ENCODE peak calls at places on chromosomes 12 and 14, in four cellular contexts. S is kidney glomerular epithelial cell, K is midbrain, C is GM06990. W is an unnamed sample.

GRCh38 chr12:52884526-52885293 is 20.2 kb downstream of the KRT8 start:
- DNase-seq in S (peak; percentile 14), K (peak; percentile 20), C (no peak), W (peak; percentile 83)

GRCh38 chr14:61525293-61526011 is 169.9 kb upstream of the HIF1A start:
- DNase-seq in S (peak; percentile 94), K (no peak), C (peak; percentile 38), W (no peak)

GRCh38 chr14:75523771-75524171 is 1.5 kb downstream of the BATF start:
- DNase-seq in S (no peak), K (no peak), C (no peak), W (no peak)

GRCh38 chr12:109098142-109098652 is 800 bp downstream of the UNG start:
- DNase-seq in S (peak; percentile 56), K (no peak), C (no peak), W (peak; percentile 49)

GRCh38 chr12:48817957-48818830 is at the start of gene CACNB3:
- DNase-seq in S (peak; percentile 30), K (peak; percentile 23), C (peak; percentile 53), W (peak; percentile 65)

GRCh38 chr14:20934148-20934762 is 21.0 kb upstream of the RNASE2 start:
- DNase-seq in S (no peak), K (no peak), C (peak; percentile 40), W (no peak)

GRCh38 chr14:77306406-77307098 is 14.1 kb downstream of the POMT2 start:
- DNase-seq in S (no peak), K (peak; percentile 87), C (no peak), W (peak; percentile 67)

GRCh38 chr14:105858676-105859025 is 332.3 kb downstream of the TMEM121 start:
- DNase-seq in S (no peak), K (no peak), C (no peak), W (no peak)

GRCh38 chr12:123171967-123172366 is 21.1 kb upstream of the PITPNM2 start:
- DNase-seq in S (no peak), K (no peak), C (no peak), W (no peak)

GRCh38 chr12:32440120-32440865 is 40.9 kb downstream of the FGD4 start:
- DNase-seq in S (no peak), K (no peak), C (no peak), W (no peak)

GRCh38 chr12:116673713-116674112 is 64.2 kb downstream of the SPRING1 start:
- DNase-seq in S (no peak), K (no peak), C (no peak), W (no peak)

GRCh38 chr14:101885254-101885576 is 79.2 kb upstream of the DYNC1H1 start:
- DNase-seq in S (no peak), K (no peak), C (no peak), W (no peak)

GRCh38 chr12:61513972-61514371 is 746.2 kb upstream of the USP15 start:
- DNase-seq in S (no peak), K (no peak), C (no peak), W (no peak)

GRCh38 chr12:76260390-76260748 is 87.8 kb downstream of the BBS10 start:
- DNase-seq in S (no peak), K (no peak), C (no peak), W (no peak)

GRCh38 chr14:99601301-99601945 is 2.6 kb downstream of the CCDC85C start:
- DNase-seq in S (no peak), K (peak; percentile 28), C (no peak), W (peak; percentile 33)

GRCh38 chr14:64438181-64438839 is 27.0 kb upstream of the AKAP5 start:
- DNase-seq in S (peak; percentile 100), K (no peak), C (no peak), W (no peak)

W was measured in dorsolateral prefrontal cortex.